ENCODE peak calls at places on chromosomes 3 and 15, in nine cellular contexts. One of them, this sample, is unnamed. For H3K4me1, the result is how much of the 10 kb centered on the place peaks cover.

GRCh38 chr3:78741066-78741645 is 1026.6 kb downstream of the ROBO1 start:
- DNase-seq in CD8-positive, alpha-beta T cell: no peak
- DNase-seq in A549: peak
- DNase-seq in PC-3: peak
- DNase-seq in psoas muscle: no peak
- DNase-seq in mammary epithelial cell: no peak
- DNase-seq in Panc1: no peak
- DNase-seq in aorta: no peak
- DNase-seq in cardiac muscle cell: no peak
- DNase-seq in this sample: no peak

GRCh38 chr15:59674501-59674900 is 14.6 kb downstream of the BNIP2 start:
- DNase-seq in CD8-positive, alpha-beta T cell: no peak
- DNase-seq in A549: no peak
- DNase-seq in PC-3: no peak
- DNase-seq in psoas muscle: no peak
- DNase-seq in mammary epithelial cell: no peak
- DNase-seq in Panc1: no peak
- DNase-seq in aorta: no peak
- DNase-seq in cardiac muscle cell: no peak
- DNase-seq in this sample: no peak

GRCh38 chr3:131819656-131820055 is 215.2 kb downstream of the CPNE4 start:
- DNase-seq in CD8-positive, alpha-beta T cell: no peak
- DNase-seq in A549: no peak
- DNase-seq in PC-3: no peak
- DNase-seq in psoas muscle: no peak
- DNase-seq in mammary epithelial cell: no peak
- DNase-seq in Panc1: no peak
- DNase-seq in aorta: no peak
- DNase-seq in cardiac muscle cell: no peak
- DNase-seq in this sample: no peak

GRCh38 chr15:65115086-65115485 is at the start of gene UBAP1L:
- DNase-seq in CD8-positive, alpha-beta T cell: no peak
- DNase-seq in A549: no peak
- DNase-seq in PC-3: no peak
- DNase-seq in psoas muscle: no peak
- DNase-seq in mammary epithelial cell: no peak
- DNase-seq in Panc1: no peak
- DNase-seq in aorta: no peak
- DNase-seq in cardiac muscle cell: no peak
- DNase-seq in this sample: no peak

GRCh38 chr3:102510663-102511062 is 75.8 kb downstream of the ZPLD1 start:
- DNase-seq in CD8-positive, alpha-beta T cell: no peak
- DNase-seq in A549: no peak
- DNase-seq in PC-3: peak
- DNase-seq in psoas muscle: no peak
- DNase-seq in mammary epithelial cell: peak
- DNase-seq in Panc1: peak
- DNase-seq in aorta: no peak
- DNase-seq in cardiac muscle cell: no peak
- DNase-seq in this sample: peak

GRCh38 chr15:64808785-64809453 is 16.5 kb downstream of the PIF1 start:
- DNase-seq in CD8-positive, alpha-beta T cell: no peak
- DNase-seq in A549: no peak
- DNase-seq in PC-3: no peak
- DNase-seq in psoas muscle: no peak
- DNase-seq in mammary epithelial cell: no peak
- DNase-seq in Panc1: no peak
- DNase-seq in aorta: no peak
- DNase-seq in cardiac muscle cell: no peak
- DNase-seq in this sample: no peak

GRCh38 chr15:101148166-101148880 is 103.5 kb downstream of the CHSY1 start:
- DNase-seq in CD8-positive, alpha-beta T cell: no peak
- DNase-seq in A549: no peak
- DNase-seq in PC-3: no peak
- DNase-seq in psoas muscle: no peak
- DNase-seq in mammary epithelial cell: no peak
- DNase-seq in Panc1: no peak
- DNase-seq in aorta: peak
- DNase-seq in cardiac muscle cell: no peak
- DNase-seq in this sample: peak

GRCh38 chr3:12959838-12960378 is 113.3 kb downstream of the IQSEC1 start:
- DNase-seq in CD8-positive, alpha-beta T cell: no peak
- DNase-seq in A549: no peak
- DNase-seq in PC-3: no peak
- DNase-seq in psoas muscle: peak
- DNase-seq in mammary epithelial cell: no peak
- DNase-seq in Panc1: no peak
- DNase-seq in aorta: no peak
- DNase-seq in cardiac muscle cell: no peak
- DNase-seq in this sample: no peak

GRCh38 chr3:37993811-37994638 is 3.4 kb downstream of the VILL start:
- DNase-seq in CD8-positive, alpha-beta T cell: no peak
- DNase-seq in A549: no peak
- DNase-seq in PC-3: no peak
- DNase-seq in psoas muscle: peak
- DNase-seq in mammary epithelial cell: no peak
- DNase-seq in Panc1: no peak
- DNase-seq in aorta: peak
- DNase-seq in cardiac muscle cell: no peak
- DNase-seq in this sample: no peak

GRCh38 chr3:187210555-187211327 is 13.5 kb downstream of the RTP1 start:
- DNase-seq in CD8-positive, alpha-beta T cell: no peak
- DNase-seq in A549: no peak
- DNase-seq in PC-3: no peak
- DNase-seq in psoas muscle: no peak
- DNase-seq in mammary epithelial cell: no peak
- DNase-seq in Panc1: no peak
- DNase-seq in aorta: no peak
- DNase-seq in cardiac muscle cell: no peak
- DNase-seq in this sample: no peak

GRCh38 chr3:30156586-30157498 is 449.6 kb upstream of the TGFBR2 start:
- DNase-seq in CD8-positive, alpha-beta T cell: no peak
- DNase-seq in A549: peak
- DNase-seq in PC-3: no peak
- DNase-seq in psoas muscle: no peak
- DNase-seq in mammary epithelial cell: peak
- DNase-seq in Panc1: no peak
- DNase-seq in aorta: no peak
- DNase-seq in cardiac muscle cell: no peak
- DNase-seq in this sample: no peak

GRCh38 chr3:175146258-175146657 is 287.1 kb downstream of the NAALADL2 start:
- DNase-seq in CD8-positive, alpha-beta T cell: no peak
- DNase-seq in A549: no peak
- DNase-seq in PC-3: peak
- DNase-seq in psoas muscle: no peak
- DNase-seq in mammary epithelial cell: no peak
- DNase-seq in Panc1: no peak
- DNase-seq in aorta: no peak
- DNase-seq in cardiac muscle cell: no peak
- DNase-seq in this sample: no peak

DNA sequence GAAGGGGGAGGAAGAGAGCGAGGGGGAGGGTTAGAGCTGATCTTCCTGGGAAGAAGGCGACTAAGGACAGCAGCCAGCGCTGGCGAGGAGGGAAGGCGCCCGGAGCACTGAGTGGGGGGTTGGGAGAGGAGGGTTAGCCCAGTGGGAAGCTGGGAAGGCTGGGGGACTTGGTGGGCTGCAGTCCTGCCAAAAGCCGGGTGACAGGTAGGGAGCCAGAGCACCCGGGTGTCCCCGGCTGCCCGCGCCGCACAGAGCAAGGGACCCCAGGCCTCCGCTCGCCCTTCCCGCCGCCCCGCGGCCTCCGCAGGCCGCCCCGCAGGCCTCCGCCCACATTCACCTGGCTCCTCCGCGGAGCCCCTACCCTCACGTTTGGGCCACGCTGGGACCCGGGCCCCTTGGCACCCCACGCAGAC is 446 bp downstream of the SLC12A8 start:
- DNase-seq in CD8-positive, alpha-beta T cell: no peak
- DNase-seq in A549: no peak
- DNase-seq in PC-3: peak
- DNase-seq in psoas muscle: no peak
- DNase-seq in mammary epithelial cell: no peak
- DNase-seq in Panc1: no peak
- DNase-seq in aorta: no peak
- DNase-seq in cardiac muscle cell: peak
- DNase-seq in this sample: no peak
- H3K4me3 ChIP-seq in CD8-positive, alpha-beta T cell: peak
- H3K4me3 ChIP-seq in A549: no peak
- H3K4me3 ChIP-seq in PC-3: peak
- H3K4me3 ChIP-seq in psoas muscle: peak
- H3K4me3 ChIP-seq in mammary epithelial cell: peak
- H3K4me3 ChIP-seq in Panc1: peak
- H3K4me3 ChIP-seq in aorta: peak
- H3K4me3 ChIP-seq in cardiac muscle cell: peak
- H3K4me3 ChIP-seq in this sample: no peak

DNA sequence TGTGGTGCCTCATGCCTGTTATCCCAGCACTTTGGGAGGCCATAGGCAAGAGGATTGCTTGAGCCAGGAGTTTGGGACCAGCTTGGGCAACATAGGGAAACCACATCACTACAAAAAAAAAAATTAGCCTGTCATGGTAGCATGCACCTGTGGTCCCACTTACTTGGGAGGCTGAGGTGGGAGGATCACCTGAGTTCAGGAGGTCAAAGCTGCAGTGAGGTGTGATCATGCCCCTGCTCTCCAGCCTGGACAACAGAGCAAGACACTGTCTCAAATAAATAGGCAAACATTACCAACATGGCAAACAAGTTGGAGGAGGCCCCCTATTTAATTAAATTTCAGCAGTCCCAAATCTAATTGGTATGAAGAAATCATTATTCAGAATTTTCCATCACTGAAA is 143.6 kb downstream of the PGPEP1L start:
- DNase-seq in CD8-positive, alpha-beta T cell: no peak
- DNase-seq in A549: no peak
- DNase-seq in PC-3: no peak
- DNase-seq in psoas muscle: no peak
- DNase-seq in mammary epithelial cell: no peak
- DNase-seq in Panc1: no peak
- DNase-seq in aorta: no peak
- DNase-seq in cardiac muscle cell: no peak
- DNase-seq in this sample: no peak
- H3K4me1 ChIP-seq in CD8-positive, alpha-beta T cell: under half
- H3K4me1 ChIP-seq in A549: half or more
- H3K4me1 ChIP-seq in PC-3: under half
- H3K4me1 ChIP-seq in psoas muscle: under half
- H3K4me1 ChIP-seq in mammary epithelial cell: under half
- H3K4me1 ChIP-seq in Panc1: half or more
- H3K4me1 ChIP-seq in aorta: under half
- H3K4me1 ChIP-seq in cardiac muscle cell: under half
- H3K4me1 ChIP-seq in this sample: under half

DNA sequence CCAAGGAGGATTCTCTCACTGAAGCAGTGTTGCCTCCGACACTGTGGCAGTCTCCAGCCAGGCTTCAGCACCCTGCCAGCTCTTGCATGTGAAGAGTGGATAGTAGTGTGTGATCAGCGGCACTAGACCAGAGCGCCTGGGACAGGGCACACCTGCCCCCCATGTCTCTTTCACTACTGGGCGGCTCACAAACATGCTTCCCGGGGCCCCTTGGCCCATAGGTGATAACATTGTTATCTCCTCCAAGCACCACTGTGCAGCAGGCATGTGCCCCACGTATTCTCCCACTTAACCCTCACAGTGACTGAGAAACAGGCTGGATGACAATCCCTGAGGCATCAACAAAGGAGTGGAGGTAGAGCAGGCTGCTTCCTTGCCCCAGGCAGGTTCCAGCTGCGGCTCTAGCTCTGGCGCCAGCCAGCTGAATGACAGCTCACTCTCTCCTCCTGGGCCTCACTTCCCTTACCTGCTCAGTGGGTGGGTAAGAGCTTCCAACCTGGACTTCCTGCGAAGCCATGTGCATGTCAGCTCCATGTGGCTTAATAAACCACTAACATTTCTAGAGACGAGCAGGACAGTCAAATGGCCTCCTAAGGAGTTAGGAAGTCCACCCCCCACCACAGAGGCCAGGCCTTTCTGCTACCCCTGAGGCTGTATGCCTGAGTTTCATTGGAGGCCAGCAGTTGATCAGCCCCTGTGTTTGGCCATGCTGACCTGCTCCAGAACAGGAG is 37.8 kb downstream of the KLF13 start:
- DNase-seq in CD8-positive, alpha-beta T cell: no peak
- DNase-seq in A549: no peak
- DNase-seq in PC-3: peak
- DNase-seq in psoas muscle: peak
- DNase-seq in mammary epithelial cell: peak
- DNase-seq in Panc1: no peak
- DNase-seq in aorta: no peak
- DNase-seq in cardiac muscle cell: peak
- DNase-seq in this sample: no peak
- H3K4me3 ChIP-seq in CD8-positive, alpha-beta T cell: peak
- H3K4me3 ChIP-seq in A549: no peak
- H3K4me3 ChIP-seq in PC-3: no peak
- H3K4me3 ChIP-seq in psoas muscle: no peak
- H3K4me3 ChIP-seq in mammary epithelial cell: no peak
- H3K4me3 ChIP-seq in Panc1: no peak
- H3K4me3 ChIP-seq in aorta: no peak
- H3K4me3 ChIP-seq in cardiac muscle cell: no peak
- H3K4me3 ChIP-seq in this sample: no peak

GRCh38 chr15:78750566-78750965 is 60.7 kb downstream of the ADAMTS7 start:
- DNase-seq in CD8-positive, alpha-beta T cell: no peak
- DNase-seq in A549: no peak
- DNase-seq in PC-3: peak
- DNase-seq in psoas muscle: peak
- DNase-seq in mammary epithelial cell: no peak
- DNase-seq in Panc1: no peak
- DNase-seq in aorta: peak
- DNase-seq in cardiac muscle cell: no peak
- DNase-seq in this sample: peak

GRCh38 chr15:78752492-78753358 is 58.5 kb downstream of the ADAMTS7 start:
- DNase-seq in CD8-positive, alpha-beta T cell: no peak
- DNase-seq in A549: no peak
- DNase-seq in PC-3: no peak
- DNase-seq in psoas muscle: no peak
- DNase-seq in mammary epithelial cell: no peak
- DNase-seq in Panc1: no peak
- DNase-seq in aorta: peak
- DNase-seq in cardiac muscle cell: no peak
- DNase-seq in this sample: no peak

GRCh38 chr15:78757636-78757905 is 53.7 kb downstream of the ADAMTS7 start:
- DNase-seq in CD8-positive, alpha-beta T cell: no peak
- DNase-seq in A549: no peak
- DNase-seq in PC-3: no peak
- DNase-seq in psoas muscle: no peak
- DNase-seq in mammary epithelial cell: no peak
- DNase-seq in Panc1: no peak
- DNase-seq in aorta: peak
- DNase-seq in cardiac muscle cell: no peak
- DNase-seq in this sample: no peak

GRCh38 chr15:78749831-78750230 is 61.4 kb downstream of the ADAMTS7 start:
- DNase-seq in CD8-positive, alpha-beta T cell: no peak
- DNase-seq in A549: no peak
- DNase-seq in PC-3: no peak
- DNase-seq in psoas muscle: no peak
- DNase-seq in mammary epithelial cell: no peak
- DNase-seq in Panc1: no peak
- DNase-seq in aorta: peak
- DNase-seq in cardiac muscle cell: no peak
- DNase-seq in this sample: no peak

DNA sequence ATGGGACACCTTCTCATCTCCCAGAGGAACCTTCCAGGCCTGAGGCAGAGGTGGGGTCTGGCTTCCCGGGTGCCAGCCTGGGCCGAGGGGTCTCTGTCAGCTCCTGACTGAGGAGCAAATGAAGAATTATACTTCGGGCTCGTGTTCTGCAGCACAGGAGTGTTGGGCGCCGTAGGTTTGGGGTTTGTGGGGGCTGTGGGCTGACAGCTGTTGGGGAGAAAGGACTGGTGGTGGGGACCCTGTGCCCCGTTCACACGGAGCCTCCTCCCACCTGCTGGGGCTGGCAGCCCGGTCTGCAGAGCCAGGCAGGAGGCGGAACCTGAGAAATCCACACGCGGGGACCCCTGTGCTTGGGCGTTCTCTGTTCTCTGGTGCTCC is 59.7 kb downstream of the ADAMTS7 start:
- DNase-seq in CD8-positive, alpha-beta T cell: no peak
- DNase-seq in A549: no peak
- DNase-seq in PC-3: no peak
- DNase-seq in psoas muscle: no peak
- DNase-seq in mammary epithelial cell: no peak
- DNase-seq in Panc1: no peak
- DNase-seq in aorta: peak
- DNase-seq in cardiac muscle cell: no peak
- DNase-seq in this sample: no peak
- H3K4me1 ChIP-seq in CD8-positive, alpha-beta T cell: under half
- H3K4me1 ChIP-seq in A549: under half
- H3K4me1 ChIP-seq in PC-3: under half
- H3K4me1 ChIP-seq in psoas muscle: under half
- H3K4me1 ChIP-seq in mammary epithelial cell: under half
- H3K4me1 ChIP-seq in Panc1: under half
- H3K4me1 ChIP-seq in aorta: under half
- H3K4me1 ChIP-seq in cardiac muscle cell: under half
- H3K4me1 ChIP-seq in this sample: under half